ENCODE peak calls at places on chromosomes 6 and 20, in four cellular contexts. T is head of caudate nucleus, P is fibroblast of mammary gland, J is choroid plexus epithelial cell. L is an unnamed sample.

GRCh38 chr6:113009682-113010081 is 662.6 kb downstream of the RFPL4B start:
- DNase-seq in J (peak; percentile 49), T (no peak), P (no peak), L (no peak)

GRCh38 chr20:25574411-25574810 is 10.9 kb downstream of the NINL start:
- DNase-seq in T (no peak), J (peak; percentile 79), P (peak; percentile 59), L (no peak)

GRCh38 chr20:14568225-14568624 is 230.8 kb upstream of the FLRT3 start:
- DNase-seq in P (no peak), T (no peak), J (peak; percentile 9), L (no peak)

GRCh38 chr6:155495011-155495768 is 39.6 kb upstream of the NOX3 start:
- DNase-seq in J (peak; percentile 97), P (peak; percentile 89), T (no peak), L (no peak)

GRCh38 chr20:17613328-17614175 is 43.7 kb downstream of the DSTN start:
- DNase-seq in P (no peak), J (no peak), T (no peak), L (no peak)

GRCh38 chr6:166494757-166495486 is 91.6 kb downstream of the RAMACL start:
- DNase-seq in J (no peak), T (peak; percentile 74), P (no peak), L (peak; percentile 59)

GRCh38 chr6:13980534-13980933 is 55.8 kb downstream of the RNF182 start:
- DNase-seq in P (no peak), T (no peak), J (no peak), L (no peak)

GRCh38 chr6:98532004-98532403 is 302.4 kb upstream of the POU3F2 start:
- DNase-seq in T (no peak), P (no peak), J (no peak), L (no peak)

GRCh38 chr6:154319231-154319858 is 37.3 kb downstream of the IPCEF1 start:
- DNase-seq in P (peak; percentile 86), J (peak; percentile 58), T (no peak), L (no peak)

GRCh38 chr6:136069119-136069518 is 181.0 kb downstream of the MTFR2 start:
- DNase-seq in J (peak; percentile 93), P (peak; percentile 87), T (no peak), L (no peak)

GRCh38 chr6:62042444-62042843 is 243.6 kb downstream of the KHDRBS2 start:
- DNase-seq in J (no peak), T (no peak), P (no peak), L (no peak)

GRCh38 chr6:41132254-41132653 is 21.9 kb downstream of the TREML1 start:
- DNase-seq in P (no peak), J (no peak), T (no peak), L (no peak)

GRCh38 chr6:128617285-128617684 is 96.9 kb upstream of the PTPRK start:
- DNase-seq in J (no peak), T (no peak), P (no peak), L (no peak)

GRCh38 chr20:20594171-20594530 is 118.3 kb downstream of the RALGAPA2 start:
- DNase-seq in T (no peak), P (peak; percentile 46), J (peak; percentile 67), L (peak; percentile 45)

GRCh38 chr6:134111062-134111677 is 58.7 kb upstream of the SLC2A12 start:
- DNase-seq in P (peak; percentile 74), T (peak; percentile 39), J (peak; percentile 74), L (peak; percentile 37)

GRCh38 chr20:8647868-8648495 is 420.9 kb upstream of the PLCB4 start:
- DNase-seq in P (peak; percentile 44), J (no peak), T (peak; percentile 29), L (peak; percentile 33)

GRCh38 chr6:13953061-13953705 is 28.4 kb downstream of the RNF182 start:
- DNase-seq in J (peak; percentile 1), P (no peak), T (no peak), L (no peak)

GRCh38 chr6:3194535-3195376 is 32.7 kb downstream of the TUBB2B start:
- DNase-seq in P (peak; percentile 11), J (peak; percentile 39), T (peak; percentile 74), L (peak; percentile 86)

GRCh38 chr6:3232017-3232838 is 4.8 kb upstream of the TUBB2B start:
- DNase-seq in P (no peak), J (no peak), T (no peak), L (no peak)

GRCh38 chr6:163620670-163621330 is 206.3 kb downstream of the QKI start:
- DNase-seq in T (no peak), P (no peak), J (no peak), L (no peak)

GRCh38 chr20:45400346-45401031 is 7.6 kb upstream of the DBNDD2 start:
- DNase-seq in P (no peak), J (no peak), T (no peak), L (no peak)

GRCh38 chr6:119322715-119323350 is 26.7 kb downstream of the MAN1A1 start:
- DNase-seq in T (no peak), P (no peak), J (no peak), L (no peak)

GRCh38 chr6:153092082-153093013 is 38.7 kb downstream of the RGS17 start:
- DNase-seq in T (no peak), P (peak; percentile 99), J (peak; percentile 96), L (no peak)

GRCh38 chr6:133568970-133569889 is 319.7 kb upstream of the TCF21 start:
- DNase-seq in T (peak; percentile 66), P (peak; percentile 97), J (peak; percentile 85), L (peak; percentile 52)

GRCh38 chr6:29813809-29814208 is 13.8 kb upstream of the HLA-G start:
- DNase-seq in J (peak; percentile 4), T (no peak), P (peak; percentile 41), L (no peak)

GRCh38 chr6:137910424-137910834 is 43.4 kb downstream of the TNFAIP3 start:
- DNase-seq in P (peak; percentile 53), J (no peak), T (no peak), L (no peak)

GRCh38 chr20:59664389-59665055 is 60.2 kb downstream of the PHACTR3 start:
- DNase-seq in P (no peak), J (no peak), T (no peak), L (no peak)

L was measured in putamen.